ENCODE peak calls at places on chromosomes 12 and 14, in seven cellular contexts. F is heart left ventricle, B is tibial artery, R is GM23248, W is psoas muscle, Z is pancreas, Q is mammary epithelial cell. X is an unnamed sample.

GRCh38 chr12:8860165-8860961 is 37.9 kb downstream of the A2ML1 start:
- DNase-seq in F (no peak), B (peak; percentile 66), R (peak; percentile 65), W (peak; percentile 35), Z (no peak), Q (peak; percentile 50), X (peak; percentile 47)

GRCh38 chr14:50527970-50528369 is 4.4 kb downstream of the MAP4K5 start:
- DNase-seq in F (no peak), B (no peak), R (peak; percentile 53), W (no peak), Z (no peak), Q (peak; percentile 28), X (no peak)

GRCh38 chr12:51971679-51972423 is 20.4 kb downstream of the ACVR1B start:
- DNase-seq in F (no peak), B (no peak), R (no peak), W (no peak), Z (no peak), Q (no peak), X (no peak)

GRCh38 chr14:20970647-20970982 is 15.3 kb downstream of the RNASE2 start:
- DNase-seq in F (no peak), B (no peak), R (no peak), W (no peak), Z (no peak), Q (no peak), X (no peak)

GRCh38 chr14:50218501-50218900 is 12.9 kb downstream of the SOS2 start:
- DNase-seq in F (no peak), B (no peak), R (no peak), W (no peak), Z (no peak), Q (no peak), X (no peak)

GRCh38 chr12:75977952-75978671 is 53.5 kb downstream of the PHLDA1 start:
- DNase-seq in F (peak; percentile 85), B (peak; percentile 85), R (peak; percentile 99), W (peak; percentile 24), Z (no peak), Q (peak; percentile 99), X (no peak)

GRCh38 chr12:79407671-79408622 is 282.8 kb downstream of the PAWR start:
- DNase-seq in F (peak; percentile 26), B (peak; percentile 70), R (peak; percentile 90), W (peak; percentile 12), Z (no peak), Q (peak; percentile 81), X (peak; percentile 94)

GRCh38 chr14:101823511-101824120 is 62.1 kb downstream of the PPP2R5C start:
- DNase-seq in F (no peak), B (no peak), R (peak; percentile 76), W (no peak), Z (no peak), Q (no peak), X (peak; percentile 17)

GRCh38 chr12:43362910-43363694 is 188.9 kb downstream of the ADAMTS20 start:
- DNase-seq in F (no peak), B (no peak), R (peak; percentile 18), W (no peak), Z (no peak), Q (peak; percentile 58), X (no peak)

GRCh38 chr12:43104524-43104923 is 447.5 kb downstream of the ADAMTS20 start:
- DNase-seq in F (no peak), B (no peak), R (peak; percentile 56), W (no peak), Z (no peak), Q (peak; percentile 35), X (peak; percentile 82)

GRCh38 chr12:68080577-68080976 is 79.0 kb downstream of the IFNG start:
- DNase-seq in F (no peak), B (no peak), R (no peak), W (no peak), Z (no peak), Q (no peak), X (no peak)

GRCh38 chr12:57630891-57631433 is 2.0 kb downstream of the B4GALNT1 start:
- DNase-seq in F (no peak), B (no peak), R (no peak), W (no peak), Z (no peak), Q (no peak), X (no peak)

GRCh38 chr12:18422849-18423248 is 161.5 kb downstream of the PIK3C2G start:
- DNase-seq in F (no peak), B (no peak), R (peak; percentile 81), W (no peak), Z (no peak), Q (peak; percentile 28), X (no peak)

GRCh38 chr14:100872241-100872640 is 31.3 kb downstream of the RTL1 start:
- DNase-seq in F (no peak), B (peak; percentile 23), R (peak; percentile 74), W (no peak), Z (no peak), Q (no peak), X (no peak)

GRCh38 chr14:77140937-77141591 is 527 bp downstream of the ZDHHC22 start:
- DNase-seq in F (no peak), B (no peak), R (peak; percentile 56), W (no peak), Z (no peak), Q (peak; percentile 37), X (peak; percentile 40)

DNA sequence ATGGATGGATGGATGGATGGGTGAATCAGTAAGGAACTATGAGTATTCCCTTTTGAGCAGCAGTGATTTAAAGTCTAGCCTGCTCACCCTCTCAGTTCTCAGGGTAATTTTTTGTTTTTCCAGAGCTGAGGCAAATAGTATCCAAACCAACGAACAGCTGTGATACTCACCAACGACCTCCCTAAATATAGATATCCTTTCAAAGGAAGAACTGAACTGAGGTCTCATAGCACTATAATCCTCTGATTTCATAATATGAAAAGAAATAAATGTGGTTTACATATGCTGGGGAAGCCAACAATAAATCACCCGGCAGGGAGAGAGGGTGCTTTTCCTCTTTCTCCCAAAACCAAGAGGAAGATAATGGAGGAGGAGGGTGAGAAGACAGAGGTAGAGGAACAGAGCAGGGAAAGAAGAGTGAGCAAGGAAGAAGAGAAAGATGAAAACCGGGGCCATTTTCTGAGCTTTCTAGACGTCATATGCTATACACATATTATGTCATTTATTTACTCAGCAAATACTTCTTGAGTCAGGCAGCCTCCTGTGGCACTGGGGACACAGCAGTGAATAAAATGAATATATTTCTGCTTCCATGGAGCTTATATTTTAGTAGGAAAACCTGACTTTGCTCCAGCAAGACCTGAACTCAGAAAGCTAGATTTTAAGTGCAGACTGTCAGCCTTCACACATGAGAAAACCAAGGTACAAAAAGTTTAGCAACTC is 710.7 kb upstream of the TBX3 start:
- DNase-seq in F (no peak), B (no peak), R (peak; percentile 24), W (no peak), Z (no peak), Q (no peak), X (no peak)
- H3K27ac ChIP-seq in F (no peak overlapping the region), B (no peak overlapping the region), R (no peak overlapping the region), W (no peak overlapping the region), Z (no peak overlapping the region), Q (no peak overlapping the region), X (no peak overlapping the region)

DNA sequence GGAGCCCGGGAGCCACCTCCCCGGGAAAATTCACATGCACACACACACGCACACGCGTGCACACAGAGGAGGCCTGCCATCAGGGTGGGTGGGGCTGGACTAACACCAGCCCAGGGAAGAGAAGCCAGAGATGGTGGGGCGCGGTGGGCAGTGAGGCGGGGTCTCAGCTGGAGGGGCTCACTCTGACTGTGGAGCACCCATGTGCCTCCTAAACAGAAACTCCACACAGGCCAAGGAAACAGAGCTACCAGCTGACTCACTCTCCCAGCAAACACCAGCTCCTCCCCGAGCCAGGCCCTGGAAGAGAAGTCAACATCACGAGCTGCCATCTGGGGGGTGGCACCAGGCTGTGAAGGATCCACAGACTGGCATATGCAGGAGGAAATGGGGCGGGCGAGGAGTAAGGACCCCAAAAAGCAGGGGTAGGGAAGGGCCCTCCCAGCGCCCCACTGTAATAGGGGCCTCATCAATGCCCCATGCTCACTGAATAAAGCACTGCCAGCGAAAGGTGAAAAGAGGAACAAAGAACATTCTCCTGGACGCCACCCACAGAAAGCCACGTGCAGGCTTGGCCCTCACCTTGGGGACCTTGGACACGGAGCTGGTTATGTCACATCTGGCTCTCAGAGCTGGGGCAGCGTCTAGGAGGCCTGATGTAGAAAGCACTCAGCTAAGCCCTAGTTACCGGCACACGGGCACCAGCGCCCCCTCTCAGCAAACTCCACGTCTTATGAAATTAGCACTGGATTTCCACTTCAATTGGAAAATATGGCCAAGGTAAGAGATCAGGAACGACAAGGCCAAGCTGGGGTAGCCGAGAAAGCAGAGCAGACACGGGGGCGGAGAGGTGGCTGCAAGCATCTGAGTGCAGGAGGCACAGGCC is 8.4 kb upstream of the INF2 start:
- DNase-seq in F (peak; percentile 46), B (peak; percentile 95), R (peak; percentile 94), W (peak; percentile 55), Z (peak; percentile 86), Q (peak; percentile 89), X (peak; percentile 55)
- H3K4me1 ChIP-seq in F (peaks cover 66% of the 10 kb centered on the region), B (peaks cover 66% of the 10 kb centered on the region), R (peaks cover 30% of the 10 kb centered on the region), W (peaks cover 39% of the 10 kb centered on the region), Z (peaks cover 26% of the 10 kb centered on the region), Q (peaks cover 56% of the 10 kb centered on the region), X (peaks cover 52% of the 10 kb centered on the region)

GRCh38 chr12:108683906-108684556 is 47.3 kb downstream of the CORO1C start:
- DNase-seq in F (no peak), B (no peak), R (peak; percentile 27), W (no peak), Z (no peak), Q (no peak), X (no peak)
- H3K27ac ChIP-seq in F (peak overlapping the region; percentile 49), B (peak overlapping the region; percentile 94), R (peak overlapping the region; percentile 24), W (peak overlapping the region; percentile 25), Z (no peak overlapping the region), Q (no peak overlapping the region), X (no peak overlapping the region)

DNA sequence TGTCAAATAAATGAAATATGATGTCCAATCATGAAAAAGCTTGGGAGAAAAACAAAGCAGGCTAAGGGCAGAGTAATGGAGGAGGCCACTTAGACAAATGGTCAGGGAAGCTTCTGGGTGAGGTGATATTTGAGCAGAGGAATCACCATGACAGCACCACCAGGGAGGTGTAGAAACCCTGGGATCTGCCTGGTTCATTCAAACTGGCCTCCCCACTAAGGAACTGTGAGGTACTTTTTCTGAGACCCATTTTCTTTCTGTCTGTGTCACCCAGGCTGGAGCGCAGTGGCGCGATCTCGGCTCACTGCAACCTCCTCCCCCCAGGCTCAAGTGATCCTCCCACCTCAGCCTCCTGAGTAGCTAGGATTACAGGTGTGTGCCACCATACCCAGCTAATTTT is 7.8 kb upstream of the SSH1 start:
- DNase-seq in F (no peak), B (no peak), R (no peak), W (no peak), Z (no peak), Q (no peak), X (no peak)
- H3K4me1 ChIP-seq in F (no peaks in the 10 kb centered on the region), B (no peaks in the 10 kb centered on the region), R (no peaks in the 10 kb centered on the region), W (no peaks in the 10 kb centered on the region), Z (no peaks in the 10 kb centered on the region), Q (no peaks in the 10 kb centered on the region), X (no peaks in the 10 kb centered on the region)

GRCh38 chr12:47591387-47591786 is 114.4 kb downstream of the RPAP3 start:
- DNase-seq in F (no peak), B (no peak), R (peak; percentile 51), W (no peak), Z (no peak), Q (no peak), X (peak; percentile 23)
- H3K27ac ChIP-seq in F (no peak overlapping the region), B (no peak overlapping the region), R (no peak overlapping the region), W (no peak overlapping the region), Z (no peak overlapping the region), Q (no peak overlapping the region), X (no peak overlapping the region)

DNA sequence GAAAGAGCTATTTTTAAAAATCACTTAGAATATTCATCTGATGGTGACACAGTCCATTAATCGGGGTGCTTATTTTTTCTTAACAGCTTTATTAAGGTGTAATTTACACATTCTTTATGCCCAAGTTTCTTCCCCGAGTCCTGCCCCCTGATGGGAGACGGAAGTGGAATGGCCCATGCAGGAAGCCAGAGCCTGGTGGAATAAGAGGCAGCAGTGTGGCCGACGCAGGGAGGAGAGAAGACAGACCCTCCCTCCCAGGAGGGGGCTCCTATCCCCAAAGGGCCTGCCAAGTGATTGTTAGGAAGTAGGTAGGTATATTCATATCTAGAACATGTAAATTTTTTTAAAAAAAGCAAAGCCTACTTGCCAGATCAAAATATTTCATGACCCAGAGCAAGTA is 174.2 kb downstream of the FOXN3 start:
- DNase-seq in F (no peak), B (no peak), R (no peak), W (no peak), Z (no peak), Q (no peak), X (no peak)
- H3K4me1 ChIP-seq in F (peaks cover 51% of the 10 kb centered on the region), B (peaks cover 31% of the 10 kb centered on the region), R (no peaks in the 10 kb centered on the region), W (peaks cover 9% of the 10 kb centered on the region), Z (no peaks in the 10 kb centered on the region), Q (no peaks in the 10 kb centered on the region), X (peaks cover 8% of the 10 kb centered on the region)